ENCODE peak calls at places on chromosome 16, in seven cellular contexts. Y is anterior cingulate cortex, P is ELR, E is GM13977, S is body of pancreas, H is WTC11, Z is NCI-H345. M is an unnamed sample.

GRCh38 chr16:75305364-75306101 is 54.1 kb upstream of the BCAR1 start:
- DNase-seq in Y (no peak), P (peak; percentile 100), E (peak; percentile 56), S (peak; percentile 87), H (no peak), Z (peak; percentile 65), M (no peak)

GRCh38 chr16:4226251-4227039 is 15.4 kb downstream of the SRL start:
- DNase-seq in Y (no peak), P (no peak), E (no peak), S (no peak), H (no peak), Z (no peak), M (no peak)

GRCh38 chr16:58022601-58023371 is 2.8 kb upstream of the MMP15 start:
- DNase-seq in Y (peak; percentile 27), P (peak; percentile 65), E (no peak), S (peak; percentile 81), H (no peak), Z (peak; percentile 82), M (peak; percentile 60)

GRCh38 chr16:1614226-1615102 is 2.3 kb downstream of the CRAMP1 start:
- DNase-seq in Y (no peak), P (peak; percentile 54), E (peak; percentile 78), S (peak; percentile 34), H (peak; percentile 38), Z (no peak), M (no peak)

GRCh38 chr16:89319628-89319882 is 102.1 kb downstream of the ZNF778 start:
- DNase-seq in Y (no peak), P (no peak), E (no peak), S (no peak), H (no peak), Z (no peak), M (no peak)

GRCh38 chr16:84357191-84357651 is 11.1 kb upstream of the ATP2C2 start:
- DNase-seq in Y (no peak), P (peak; percentile 85), E (no peak), S (no peak), H (no peak), Z (no peak), M (peak; percentile 42)

GRCh38 chr16:80197790-80198201 is 343.0 kb upstream of the DYNLRB2 start:
- DNase-seq in Y (no peak), P (peak; percentile 97), E (no peak), S (no peak), H (no peak), Z (no peak), M (no peak)

GRCh38 chr16:50313596-50314483 is 47.5 kb downstream of the ADCY7 start:
- DNase-seq in Y (no peak), P (no peak), E (peak; percentile 12), S (peak; percentile 18), H (no peak), Z (no peak), M (peak; percentile 49)

GRCh38 chr16:30543067-30543466 is 8.4 kb upstream of the ZNF747 start:
- DNase-seq in Y (no peak), P (no peak), E (no peak), S (no peak), H (no peak), Z (no peak), M (no peak)

GRCh38 chr16:82867425-82867824 is 240.7 kb downstream of the CDH13 start:
- DNase-seq in Y (no peak), P (no peak), E (no peak), S (peak; percentile 13), H (no peak), Z (no peak), M (no peak)

GRCh38 chr16:9077001-9077809 is 14.2 kb upstream of the HAPSTR1 start:
- DNase-seq in Y (no peak), P (peak; percentile 91), E (no peak), S (no peak), H (no peak), Z (no peak), M (no peak)

GRCh38 chr16:3879887-3880564 is 487 bp downstream of the CREBBP start:
- DNase-seq in Y (no peak), P (peak; percentile 72), E (peak; percentile 85), S (peak; percentile 85), H (peak; percentile 59), Z (peak; percentile 37), M (peak; percentile 50)

GRCh38 chr16:31215287-31216115 is 1.4 kb downstream of the PYDC1 start:
- DNase-seq in Y (no peak), P (peak; percentile 79), E (peak; percentile 78), S (peak; percentile 74), H (peak; percentile 89), Z (peak; percentile 26), M (no peak)

GRCh38 chr16:85697441-85697840 is 8.7 kb upstream of the GINS2 start:
- DNase-seq in Y (no peak), P (no peak), E (no peak), S (peak; percentile 46), H (no peak), Z (peak; percentile 38), M (no peak)

GRCh38 chr16:79209308-79209707 is 391.2 kb downstream of the MAF start:
- DNase-seq in Y (no peak), P (no peak), E (no peak), S (no peak), H (no peak), Z (no peak), M (peak; percentile 6)

GRCh38 chr16:31291376-31291775 is 31.6 kb downstream of the ITGAM start:
- DNase-seq in Y (no peak), P (no peak), E (no peak), S (no peak), H (no peak), Z (no peak), M (no peak)

GRCh38 chr16:3020604-3021448 is 658 bp downstream of the TNFRSF12A start:
- DNase-seq in Y (no peak), P (peak; percentile 93), E (no peak), S (peak; percentile 97), H (peak; percentile 85), Z (peak; percentile 68), M (peak; percentile 24)

GRCh38 chr16:12081048-12081404 is 104.5 kb downstream of the SNX29 start:
- DNase-seq in Y (no peak), P (no peak), E (no peak), S (no peak), H (no peak), Z (no peak), M (no peak)

GRCh38 chr16:631808-632358 is 1.1 kb downstream of the WFIKKN1 start:
- DNase-seq in Y (no peak), P (no peak), E (no peak), S (no peak), H (no peak), Z (no peak), M (no peak)

GRCh38 chr16:75113046-75113491 is 3.5 kb downstream of the LDHD start:
- DNase-seq in Y (no peak), P (no peak), E (no peak), S (no peak), H (no peak), Z (no peak), M (no peak)

GRCh38 chr16:11538880-11539279 is 47.8 kb downstream of the LITAF start:
- DNase-seq in Y (no peak), P (no peak), E (no peak), S (no peak), H (no peak), Z (no peak), M (no peak)

GRCh38 chr16:65113441-65113840 is 8.4 kb downstream of the CDH11 start:
- DNase-seq in Y (no peak), P (no peak), E (no peak), S (no peak), H (no peak), Z (no peak), M (no peak)

GRCh38 chr16:75377971-75378386 is 55.3 kb downstream of the CFDP1 start:
- DNase-seq in Y (no peak), P (peak; percentile 98), E (no peak), S (peak; percentile 26), H (peak; percentile 24), Z (no peak), M (peak; percentile 65)

GRCh38 chr16:56932588-56933265 is 785 bp downstream of the HERPUD1 start:
- DNase-seq in Y (peak; percentile 34), P (peak; percentile 81), E (peak; percentile 45), S (peak; percentile 85), H (peak; percentile 37), Z (peak; percentile 35), M (peak; percentile 65)

GRCh38 chr16:30963925-30964511 is 6.5 kb downstream of the SETD1A start:
- DNase-seq in Y (no peak), P (no peak), E (no peak), S (no peak), H (no peak), Z (no peak), M (no peak)

GRCh38 chr16:4534151-4534790 is 4.3 kb downstream of the CDIP1 start:
- DNase-seq in Y (no peak), P (no peak), E (no peak), S (peak; percentile 81), H (no peak), Z (no peak), M (no peak)

M was measured in hippocampal formation.